ENCODE peak calls at places on chromosomes 6 and 20, in four cellular contexts. Y, X, H and W are unnamed samples.

GRCh38 chr20:32333988-32334885 is 23.9 kb upstream of the ASXL1 start:
- DNase-seq in Y (peak; percentile 69), X (peak; percentile 10), H (no peak), W (peak; percentile 78)

GRCh38 chr20:8858181-8858794 is 210.6 kb upstream of the PLCB4 start:
- DNase-seq in Y (no peak), X (no peak), H (no peak), W (no peak)

GRCh38 chr6:17281497-17282481 is 628 bp downstream of the RBM24 start:
- DNase-seq in Y (no peak), X (peak; percentile 15), H (no peak), W (no peak)

GRCh38 chr6:15908871-15909270 is 220.0 kb upstream of the MYLIP start:
- DNase-seq in Y (no peak), X (no peak), H (no peak), W (no peak)

GRCh38 chr6:116561377-116562018 is 7.9 kb downstream of the CALHM4 start:
- DNase-seq in Y (peak; percentile 66), X (peak; percentile 86), H (peak; percentile 57), W (no peak)

GRCh38 chr6:48069280-48069679 is 41.7 kb downstream of the PTCHD4 start:
- DNase-seq in Y (no peak), X (peak; percentile 26), H (peak; percentile 9), W (no peak)

GRCh38 chr20:1617055-1617454 is 2.8 kb downstream of the SIRPB1 start:
- DNase-seq in Y (no peak), X (peak; percentile 47), H (no peak), W (no peak)

GRCh38 chr6:161407581-161407980 is 133.7 kb upstream of the AGPAT4 start:
- DNase-seq in Y (no peak), X (peak; percentile 71), H (no peak), W (no peak)

GRCh38 chr20:2521369-2522305 is 12.9 kb upstream of the ZNF343 start:
- DNase-seq in Y (peak; percentile 68), X (peak; percentile 53), H (peak; percentile 27), W (no peak)

GRCh38 chr20:358891-359555 is 12.1 kb downstream of the NRSN2 start:
- DNase-seq in Y (no peak), X (peak; percentile 51), H (no peak), W (no peak)

GRCh38 chr20:31542201-31542842 is 28.1 kb downstream of the HM13 start:
- DNase-seq in Y (peak; percentile 39), X (no peak), H (no peak), W (no peak)

GRCh38 chr6:43129434-43130194 is 41.5 kb upstream of the SRF start:
- DNase-seq in Y (peak; percentile 19), X (peak; percentile 58), H (no peak), W (no peak)

GRCh38 chr6:74066168-74066871 is 370.3 kb downstream of the CD109 start:
- DNase-seq in Y (no peak), X (no peak), H (no peak), W (no peak)

GRCh38 chr6:166257911-166258318 is 50.3 kb downstream of the PRR18 start:
- DNase-seq in Y (peak; percentile 35), X (no peak), H (no peak), W (no peak)

GRCh38 chr6:71364910-71365542 is 76.4 kb downstream of the OGFRL1 start:
- DNase-seq in Y (no peak), X (peak; percentile 34), H (no peak), W (no peak)

GRCh38 chr6:160010067-160010466 is 41.2 kb downstream of the IGF2R start:
- DNase-seq in Y (no peak), X (peak; percentile 82), H (no peak), W (no peak)

GRCh38 chr6:129542705-129543104 is 167.3 kb downstream of the ARHGAP18 start:
- DNase-seq in Y (no peak), X (no peak), H (no peak), W (no peak)

GRCh38 chr6:24899647-24900325 is 36.0 kb downstream of the RIPOR2 start:
- DNase-seq in Y (peak; percentile 44), X (no peak), H (no peak), W (no peak)

GRCh38 chr20:46648903-46649649 is 2.2 kb downstream of the SLC13A3 start:
- DNase-seq in Y (no peak), X (no peak), H (no peak), W (no peak)

GRCh38 chr20:48629069-48629959 is 198.5 kb downstream of the PREX1 start:
- DNase-seq in Y (no peak), X (no peak), H (no peak), W (peak; percentile 80)

GRCh38 chr6:56772737-56773184 is 130.1 kb upstream of the DST start:
- DNase-seq in Y (no peak), X (peak; percentile 81), H (no peak), W (no peak)

GRCh38 chr6:115690854-115691253 is 369.8 kb downstream of the FRK start:
- DNase-seq in Y (no peak), X (no peak), H (no peak), W (no peak)

GRCh38 chr6:97095466-97095865 is 170.9 kb downstream of the KLHL32 start:
- DNase-seq in Y (no peak), X (no peak), H (no peak), W (no peak)

GRCh38 chr20:13995841-13996240 is 525 bp downstream of the MACROD2 start:
- DNase-seq in Y (no peak), X (no peak), H (peak; percentile 78), W (peak; percentile 61)

GRCh38 chr6:144012534-144012933 is 4.5 kb upstream of the PLAGL1 start:
- DNase-seq in Y (no peak), X (peak; percentile 64), H (no peak), W (no peak)

GRCh38 chr20:51678041-51678697 is 90.0 kb downstream of the ATP9A start:
- DNase-seq in Y (no peak), X (no peak), H (no peak), W (no peak)